ENCODE peak calls at places on chromosomes 3 and 15, in four cellular contexts. D is effector memory CD8-positive, alpha-beta T cell; W is activated CD4-positive, alpha-beta T cell treated with anti-CD3 and anti-CD28 coated beads, Interleukin-2, amount 50 U/mL, for 24 hours; S is head of caudate nucleus. U is an unnamed sample.

GRCh38 chr3:51974963-51975856 is at the start of gene ABHD14A:
- DNase-seq in D (peak; percentile 65), W (no peak), S (peak; percentile 63), U (peak; percentile 63)

GRCh38 chr15:98794754-98795153 is 146.4 kb downstream of the IGF1R start:
- DNase-seq in D (no peak), W (no peak), S (no peak), U (peak; percentile 55)

GRCh38 chr3:112351823-112352222 is 18.9 kb downstream of the CD200 start:
- DNase-seq in D (no peak), W (no peak), S (no peak), U (no peak)

GRCh38 chr15:44545934-44546802 is 9.2 kb downstream of the EIF3J start:
- DNase-seq in D (peak; percentile 14), W (peak; percentile 49), S (no peak), U (peak; percentile 69)

GRCh38 chr15:89149501-89150101 is 61.3 kb downstream of the ABHD2 start:
- DNase-seq in D (no peak), W (no peak), S (no peak), U (no peak)

GRCh38 chr3:31364711-31365110 is 168.0 kb upstream of the STT3B start:
- DNase-seq in D (no peak), W (no peak), S (no peak), U (peak; percentile 73)

GRCh38 chr3:32334675-32335074 is 57.0 kb upstream of the CMTM7 start:
- DNase-seq in D (peak; percentile 14), W (peak; percentile 29), S (no peak), U (no peak)

GRCh38 chr3:50600841-50601591 is 10.6 kb downstream of the CISH start:
- DNase-seq in D (peak; percentile 57), W (peak; percentile 85), S (peak; percentile 93), U (peak; percentile 96)

GRCh38 chr3:43866529-43867353 is 176.0 kb downstream of the ABHD5 start:
- DNase-seq in D (no peak), W (no peak), S (no peak), U (peak; percentile 96)

GRCh38 chr3:38177175-38177574 is 11.8 kb downstream of the OXSR1 start:
- DNase-seq in D (no peak), W (no peak), S (no peak), U (no peak)

GRCh38 chr15:67004142-67004541 is 61.3 kb upstream of the SMAD3 start:
- DNase-seq in D (no peak), W (no peak), S (no peak), U (no peak)

GRCh38 chr3:112579232-112579631 is 17.4 kb downstream of the SLC35A5 start:
- DNase-seq in D (no peak), W (no peak), S (no peak), U (no peak)

GRCh38 chr3:66115858-66116654 is 77.3 kb upstream of the MAGI1 start:
- DNase-seq in D (no peak), W (no peak), S (no peak), U (peak; percentile 91)

GRCh38 chr3:13850161-13850945 is 29.5 kb downstream of the WNT7A start:
- DNase-seq in D (no peak), W (no peak), S (no peak), U (no peak)

GRCh38 chr3:105367063-105367405 is 325 bp downstream of the ALCAM start:
- DNase-seq in D (no peak), W (no peak), S (no peak), U (no peak)

GRCh38 chr3:38438421-38438820 is 15.3 kb upstream of the ACVR2B start:
- DNase-seq in D (peak; percentile 18), W (no peak), S (no peak), U (no peak)

GRCh38 chr3:23550402-23550801 is 255.4 kb upstream of the UBE2E1 start:
- DNase-seq in D (no peak), W (no peak), S (no peak), U (no peak)

GRCh38 chr15:28977377-28978010 is 91.7 kb downstream of the APBA2 start:
- DNase-seq in D (no peak), W (no peak), S (peak; percentile 88), U (peak; percentile 98)

GRCh38 chr3:123272547-123272946 is 70.8 kb downstream of the SEC22A start:
- DNase-seq in D (no peak), W (no peak), S (no peak), U (peak; percentile 24)

GRCh38 chr15:84961114-84961452 is 20.6 kb upstream of the PDE8A start:
- DNase-seq in D (no peak), W (no peak), S (no peak), U (no peak)

GRCh38 chr3:59654120-59654952 is 604.5 kb upstream of the CFAP20DC start:
- DNase-seq in D (no peak), W (no peak), S (no peak), U (no peak)

GRCh38 chr15:75416584-75416983 is 34.9 kb downstream of the SIN3A start:
- DNase-seq in D (no peak), W (no peak), S (no peak), U (no peak)

GRCh38 chr3:114668099-114668498 is 374.3 kb downstream of the TIGIT start:
- DNase-seq in D (no peak), W (no peak), S (no peak), U (no peak)

GRCh38 chr15:34122771-34123183 is 20.9 kb downstream of the PGBD4 start:
- DNase-seq in D (no peak), W (no peak), S (no peak), U (peak; percentile 91)

GRCh38 chr3:182052360-182052759 is 340.6 kb downstream of the SOX2 start:
- DNase-seq in D (no peak), W (no peak), S (no peak), U (no peak)

GRCh38 chr15:41507820-41508290 is 5.8 kb downstream of the LTK start:
- DNase-seq in D (no peak), W (no peak), S (no peak), U (no peak)

GRCh38 chr3:155603302-155603701 is 141.6 kb downstream of the PLCH1 start:
- DNase-seq in D (no peak), W (no peak), S (no peak), U (no peak)

GRCh38 chr3:170911051-170911450 is 2.6 kb upstream of the EIF5A2 start:
- DNase-seq in D (no peak), W (no peak), S (no peak), U (no peak)

GRCh38 chr3:132596816-132597433 is at the start of gene ACKR4:
- DNase-seq in D (no peak), W (no peak), S (no peak), U (peak; percentile 27)

GRCh38 chr3:71523628-71524027 is 59.9 kb downstream of the FOXP1 start:
- DNase-seq in D (no peak), W (no peak), S (peak; percentile 45), U (no peak)